ENCODE peak calls at places on chromosome 2, in eight cellular contexts. One of them, this sample, is unnamed.

GRCh38 chr2:206876176-206876575 is 63.1 kb upstream of the CPO start:
- DNase-seq in K562: no peak
- DNase-seq in GM12878: no peak
- DNase-seq in HCT116: no peak
- DNase-seq in endothelial cell of umbilical vein: no peak
- DNase-seq in astrocyte: no peak
- DNase-seq in colonic mucosa: no peak
- DNase-seq in HepG2: no peak
- DNase-seq in this sample: peak; percentile 53

GRCh38 chr2:83516503-83516902 is 942.6 kb downstream of the SUCLG1 start:
- DNase-seq in K562: no peak
- DNase-seq in GM12878: no peak
- DNase-seq in HCT116: no peak
- DNase-seq in endothelial cell of umbilical vein: no peak
- DNase-seq in astrocyte: no peak
- DNase-seq in colonic mucosa: no peak
- DNase-seq in HepG2: no peak
- DNase-seq in this sample: peak; percentile 61

GRCh38 chr2:120465989-120466703 is 120.2 kb downstream of the INHBB start:
- DNase-seq in K562: no peak
- DNase-seq in GM12878: no peak
- DNase-seq in HCT116: no peak
- DNase-seq in endothelial cell of umbilical vein: no peak
- DNase-seq in astrocyte: no peak
- DNase-seq in colonic mucosa: no peak
- DNase-seq in HepG2: peak; percentile 100
- DNase-seq in this sample: peak; percentile 97

GRCh38 chr2:110146945-110147332 is 31.3 kb upstream of the MALL start:
- DNase-seq in K562: no peak
- DNase-seq in GM12878: no peak
- DNase-seq in HCT116: no peak
- DNase-seq in endothelial cell of umbilical vein: no peak
- DNase-seq in astrocyte: no peak
- DNase-seq in colonic mucosa: no peak
- DNase-seq in HepG2: no peak
- DNase-seq in this sample: no peak

GRCh38 chr2:28654981-28655322 is 96.7 kb upstream of the PPP1CB start:
- DNase-seq in K562: no peak
- DNase-seq in GM12878: no peak
- DNase-seq in HCT116: no peak
- DNase-seq in endothelial cell of umbilical vein: no peak
- DNase-seq in astrocyte: no peak
- DNase-seq in colonic mucosa: peak; percentile 89
- DNase-seq in HepG2: no peak
- DNase-seq in this sample: no peak

GRCh38 chr2:170509460-170510193 is 205.5 kb upstream of the SP5 start:
- DNase-seq in K562: no peak
- DNase-seq in GM12878: peak; percentile 27
- DNase-seq in HCT116: no peak
- DNase-seq in endothelial cell of umbilical vein: no peak
- DNase-seq in astrocyte: no peak
- DNase-seq in colonic mucosa: no peak
- DNase-seq in HepG2: no peak
- DNase-seq in this sample: no peak

GRCh38 chr2:65064728-65065552 is 8.7 kb downstream of the CEP68 start:
- DNase-seq in K562: peak; percentile 79
- DNase-seq in GM12878: peak; percentile 86
- DNase-seq in HCT116: no peak
- DNase-seq in endothelial cell of umbilical vein: peak; percentile 93
- DNase-seq in astrocyte: peak; percentile 90
- DNase-seq in colonic mucosa: peak; percentile 59
- DNase-seq in HepG2: peak; percentile 36
- DNase-seq in this sample: peak; percentile 67

GRCh38 chr2:23803965-23804542 is 122.9 kb downstream of the ATAD2B start:
- DNase-seq in K562: peak; percentile 80
- DNase-seq in GM12878: no peak
- DNase-seq in HCT116: no peak
- DNase-seq in endothelial cell of umbilical vein: peak; percentile 19
- DNase-seq in astrocyte: peak; percentile 23
- DNase-seq in colonic mucosa: no peak
- DNase-seq in HepG2: peak; percentile 28
- DNase-seq in this sample: peak; percentile 73

GRCh38 chr2:47195149-47195548 is 40.0 kb upstream of the STPG4 start:
- DNase-seq in K562: no peak
- DNase-seq in GM12878: no peak
- DNase-seq in HCT116: no peak
- DNase-seq in endothelial cell of umbilical vein: peak; percentile 79
- DNase-seq in astrocyte: peak; percentile 32
- DNase-seq in colonic mucosa: no peak
- DNase-seq in HepG2: no peak
- DNase-seq in this sample: no peak

GRCh38 chr2:62307469-62308389 is 111.8 kb downstream of the B3GNT2 start:
- DNase-seq in K562: no peak
- DNase-seq in GM12878: no peak
- DNase-seq in HCT116: no peak
- DNase-seq in endothelial cell of umbilical vein: no peak
- DNase-seq in astrocyte: no peak
- DNase-seq in colonic mucosa: peak; percentile 78
- DNase-seq in HepG2: no peak
- DNase-seq in this sample: no peak

GRCh38 chr2:233085037-233085838 is 25.1 kb downstream of the INPP5D start:
- DNase-seq in K562: no peak
- DNase-seq in GM12878: no peak
- DNase-seq in HCT116: no peak
- DNase-seq in endothelial cell of umbilical vein: peak; percentile 44
- DNase-seq in astrocyte: no peak
- DNase-seq in colonic mucosa: no peak
- DNase-seq in HepG2: peak; percentile 93
- DNase-seq in this sample: no peak

GRCh38 chr2:40955635-40956034 is 503.7 kb upstream of the SLC8A1 start:
- DNase-seq in K562: no peak
- DNase-seq in GM12878: no peak
- DNase-seq in HCT116: no peak
- DNase-seq in endothelial cell of umbilical vein: peak; percentile 44
- DNase-seq in astrocyte: no peak
- DNase-seq in colonic mucosa: no peak
- DNase-seq in HepG2: no peak
- DNase-seq in this sample: no peak

GRCh38 chr2:7279421-7279949 is 362.3 kb downstream of the RNF144A start:
- DNase-seq in K562: no peak
- DNase-seq in GM12878: no peak
- DNase-seq in HCT116: no peak
- DNase-seq in endothelial cell of umbilical vein: no peak
- DNase-seq in astrocyte: no peak
- DNase-seq in colonic mucosa: no peak
- DNase-seq in HepG2: no peak
- DNase-seq in this sample: no peak

GRCh38 chr2:19801367-19802087 is 100.3 kb downstream of the TTC32 start:
- DNase-seq in K562: no peak
- DNase-seq in GM12878: no peak
- DNase-seq in HCT116: peak; percentile 81
- DNase-seq in endothelial cell of umbilical vein: peak; percentile 97
- DNase-seq in astrocyte: peak; percentile 98
- DNase-seq in colonic mucosa: no peak
- DNase-seq in HepG2: no peak
- DNase-seq in this sample: no peak

GRCh38 chr2:19804861-19805260 is 96.9 kb downstream of the TTC32 start:
- DNase-seq in K562: no peak
- DNase-seq in GM12878: no peak
- DNase-seq in HCT116: no peak
- DNase-seq in endothelial cell of umbilical vein: no peak
- DNase-seq in astrocyte: no peak
- DNase-seq in colonic mucosa: no peak
- DNase-seq in HepG2: no peak
- DNase-seq in this sample: no peak

GRCh38 chr2:19799881-19800780 is 101.7 kb downstream of the TTC32 start:
- DNase-seq in K562: no peak
- DNase-seq in GM12878: no peak
- DNase-seq in HCT116: no peak
- DNase-seq in endothelial cell of umbilical vein: no peak
- DNase-seq in astrocyte: peak; percentile 48
- DNase-seq in colonic mucosa: no peak
- DNase-seq in HepG2: no peak
- DNase-seq in this sample: no peak

GRCh38 chr2:19800796-19801195 is 101.0 kb downstream of the TTC32 start:
- DNase-seq in K562: no peak
- DNase-seq in GM12878: no peak
- DNase-seq in HCT116: no peak
- DNase-seq in endothelial cell of umbilical vein: no peak
- DNase-seq in astrocyte: no peak
- DNase-seq in colonic mucosa: no peak
- DNase-seq in HepG2: no peak
- DNase-seq in this sample: no peak

DNA sequence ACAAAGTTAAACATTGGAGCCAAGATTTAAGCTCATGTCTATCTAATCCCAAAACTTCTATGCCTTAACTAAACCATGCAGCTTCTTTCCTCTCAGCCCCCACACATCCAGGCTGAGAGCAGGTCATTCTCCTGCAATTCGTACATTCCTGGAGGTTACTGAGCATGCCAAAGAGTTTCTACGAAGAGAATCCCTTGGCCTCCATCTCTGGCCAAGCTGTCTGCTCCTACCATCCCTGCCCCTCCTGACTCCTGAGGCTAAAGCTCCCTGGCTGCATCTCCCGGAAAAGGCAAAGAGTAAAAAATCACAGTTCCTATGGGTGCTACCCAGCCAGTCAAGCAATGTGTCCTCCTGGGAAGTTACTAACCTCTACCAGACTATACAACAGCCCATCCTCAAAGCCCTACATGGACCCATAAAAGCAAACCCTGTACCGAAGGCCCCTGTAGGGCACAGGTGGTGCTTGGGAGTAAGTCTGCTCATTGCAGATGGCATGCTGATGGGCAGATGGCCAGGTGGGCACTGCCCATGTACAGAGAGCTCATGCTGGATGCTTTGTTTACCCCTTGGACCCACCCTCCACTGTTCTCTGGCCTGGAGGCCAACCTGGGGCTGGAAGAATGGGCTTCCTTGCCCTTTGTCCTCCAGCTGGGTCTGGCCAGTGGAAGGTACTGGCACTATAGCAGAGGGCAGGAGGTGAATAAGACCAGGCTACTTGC is 99.5 kb downstream of the TTC32 start:
- DNase-seq in K562: no peak
- DNase-seq in GM12878: no peak
- DNase-seq in HCT116: no peak
- DNase-seq in endothelial cell of umbilical vein: no peak
- DNase-seq in astrocyte: peak; percentile 76
- DNase-seq in colonic mucosa: no peak
- DNase-seq in HepG2: no peak
- DNase-seq in this sample: no peak
- H3K4me1 ChIP-seq in K562: no peaks in the 10 kb centered on the region
- H3K4me1 ChIP-seq in GM12878: no peaks in the 10 kb centered on the region
- H3K4me1 ChIP-seq in HCT116: peaks cover 19% of the 10 kb centered on the region
- H3K4me1 ChIP-seq in endothelial cell of umbilical vein: peaks cover 13% of the 10 kb centered on the region
- H3K4me1 ChIP-seq in astrocyte: peaks cover 23% of the 10 kb centered on the region
- H3K4me1 ChIP-seq in colonic mucosa: no peaks in the 10 kb centered on the region
- H3K4me1 ChIP-seq in HepG2: no peaks in the 10 kb centered on the region
- H3K4me1 ChIP-seq in this sample: no peaks in the 10 kb centered on the region

GRCh38 chr2:99183025-99183424 is 2.0 kb downstream of the MRPL30 start:
- DNase-seq in K562: peak; percentile 26
- DNase-seq in GM12878: no peak
- DNase-seq in HCT116: no peak
- DNase-seq in endothelial cell of umbilical vein: no peak
- DNase-seq in astrocyte: no peak
- DNase-seq in colonic mucosa: no peak
- DNase-seq in HepG2: peak; percentile 82
- DNase-seq in this sample: no peak
- H3K9ac ChIP-seq in K562: peak overlapping the region; percentile 87
- H3K9ac ChIP-seq in GM12878: no peak overlapping the region
- H3K9ac ChIP-seq in HCT116: no peak overlapping the region
- H3K9ac ChIP-seq in endothelial cell of umbilical vein: no peak overlapping the region
- H3K9ac ChIP-seq in astrocyte: no peak overlapping the region
- H3K9ac ChIP-seq in colonic mucosa: no peak overlapping the region
- H3K9ac ChIP-seq in HepG2: peak overlapping the region; percentile 82
- H3K9ac ChIP-seq in this sample: no peak overlapping the region

GRCh38 chr2:82344670-82345069 is 2040.1 kb upstream of the LRRTM1 start:
- DNase-seq in K562: peak; percentile 5
- DNase-seq in GM12878: no peak
- DNase-seq in HCT116: no peak
- DNase-seq in endothelial cell of umbilical vein: peak; percentile 23
- DNase-seq in astrocyte: no peak
- DNase-seq in colonic mucosa: no peak
- DNase-seq in HepG2: peak; percentile 21
- DNase-seq in this sample: peak; percentile 53
- TF ChIP-seq CTCF in K562: no peak
- TF ChIP-seq CTCF in GM12878: no peak
- TF ChIP-seq CTCF in HCT116: no peak
- TF ChIP-seq CTCF in endothelial cell of umbilical vein: no peak
- TF ChIP-seq CTCF in astrocyte: no peak
- TF ChIP-seq CTCF in colonic mucosa: no peak
- TF ChIP-seq CTCF in HepG2: peak; percentile 8
- TF ChIP-seq CTCF in this sample: peak; percentile 79

DNA sequence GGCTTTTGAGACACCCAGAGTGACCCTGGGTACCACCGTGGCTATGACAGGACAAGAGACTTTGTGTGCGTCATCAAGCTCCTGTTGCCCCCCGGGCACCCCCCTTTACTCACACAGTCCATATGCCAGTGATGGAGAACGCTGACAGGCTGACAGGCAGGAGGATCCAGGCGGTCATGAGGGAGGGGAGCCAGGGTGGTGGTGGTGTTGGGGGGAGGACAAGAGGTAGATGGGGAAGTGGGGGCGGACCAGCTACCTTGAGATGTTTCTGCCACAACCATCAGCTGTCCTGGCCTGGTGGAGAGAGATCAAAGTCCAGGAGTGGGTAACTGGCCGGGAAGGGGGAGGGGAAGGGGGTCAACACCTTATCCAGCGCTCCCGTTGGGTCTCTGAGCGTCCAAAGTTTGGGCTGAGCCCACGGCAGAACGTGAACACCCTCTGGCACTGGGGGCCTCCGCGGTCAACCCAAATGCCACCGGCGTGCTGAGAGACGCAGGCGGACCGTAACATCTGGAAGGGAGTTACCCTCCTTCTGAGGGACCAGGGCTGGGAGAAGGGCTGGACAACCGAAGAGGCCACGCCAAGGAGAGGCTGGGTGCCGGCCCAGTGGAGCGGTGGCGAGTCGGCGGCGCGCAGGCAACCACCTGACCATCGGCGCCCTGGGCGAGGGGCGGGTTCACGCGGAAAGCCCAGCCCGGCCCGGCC is 575 bp downstream of the TMEM150A start:
- DNase-seq in K562: no peak
- DNase-seq in GM12878: no peak
- DNase-seq in HCT116: no peak
- DNase-seq in endothelial cell of umbilical vein: no peak
- DNase-seq in astrocyte: no peak
- DNase-seq in colonic mucosa: peak; percentile 65
- DNase-seq in HepG2: peak; percentile 61
- DNase-seq in this sample: no peak
- H3K4me1 ChIP-seq in K562: peaks cover 9% of the 10 kb centered on the region
- H3K4me1 ChIP-seq in GM12878: no peaks in the 10 kb centered on the region
- H3K4me1 ChIP-seq in HCT116: peaks cover 17% of the 10 kb centered on the region
- H3K4me1 ChIP-seq in endothelial cell of umbilical vein: peaks cover 24% of the 10 kb centered on the region
- H3K4me1 ChIP-seq in astrocyte: peaks cover 22% of the 10 kb centered on the region
- H3K4me1 ChIP-seq in colonic mucosa: peaks cover 4% of the 10 kb centered on the region
- H3K4me1 ChIP-seq in HepG2: peaks cover 85% of the 10 kb centered on the region
- H3K4me1 ChIP-seq in this sample: peaks cover 15% of the 10 kb centered on the region

GRCh38 chr2:20225294-20226151 is 593 bp upstream of the SDC1 start:
- DNase-seq in K562: peak; percentile 74
- DNase-seq in GM12878: no peak
- DNase-seq in HCT116: peak; percentile 42
- DNase-seq in endothelial cell of umbilical vein: peak; percentile 60
- DNase-seq in astrocyte: no peak
- DNase-seq in colonic mucosa: peak; percentile 88
- DNase-seq in HepG2: peak; percentile 77
- DNase-seq in this sample: no peak
- H3K9ac ChIP-seq in K562: no peak overlapping the region
- H3K9ac ChIP-seq in GM12878: peak overlapping the region; percentile 15
- H3K9ac ChIP-seq in HCT116: peak overlapping the region; percentile 75
- H3K9ac ChIP-seq in endothelial cell of umbilical vein: no peak overlapping the region
- H3K9ac ChIP-seq in astrocyte: peak overlapping the region; percentile 52
- H3K9ac ChIP-seq in colonic mucosa: peak overlapping the region; percentile 54
- H3K9ac ChIP-seq in HepG2: peak overlapping the region; percentile 56
- H3K9ac ChIP-seq in this sample: no peak overlapping the region